ENCODE peak calls at places on chromosomes 7 and 10, in five cellular contexts. One of them, this sample, is unnamed. For H3K4me1, the result is how much of the 10 kb centered on the place peaks cover.

GRCh38 chr10:95026461-95026860 is 42.8 kb downstream of the CYP2C8 start:
- DNase-seq in CD8-positive, alpha-beta memory T cell: no peak
- DNase-seq in neural progenitor cell: no peak
- DNase-seq in tibial nerve: no peak
- DNase-seq in CD4-positive, CD25-positive, alpha-beta regulatory T cell: no peak
- DNase-seq in this sample: no peak

GRCh38 chr10:110985497-110986270 is 66.3 kb downstream of the SHOC2 start:
- DNase-seq in CD8-positive, alpha-beta memory T cell: no peak
- DNase-seq in neural progenitor cell: no peak
- DNase-seq in tibial nerve: no peak
- DNase-seq in CD4-positive, CD25-positive, alpha-beta regulatory T cell: no peak
- DNase-seq in this sample: no peak

GRCh38 chr7:5574770-5575269 is 151.2 kb upstream of the TNRC18 start:
- DNase-seq in CD8-positive, alpha-beta memory T cell: no peak
- DNase-seq in neural progenitor cell: peak
- DNase-seq in tibial nerve: no peak
- DNase-seq in CD4-positive, CD25-positive, alpha-beta regulatory T cell: no peak
- DNase-seq in this sample: no peak

GRCh38 chr10:76036410-76036940 is 605.1 kb downstream of the LRMDA start:
- DNase-seq in CD8-positive, alpha-beta memory T cell: no peak
- DNase-seq in neural progenitor cell: peak
- DNase-seq in tibial nerve: peak
- DNase-seq in CD4-positive, CD25-positive, alpha-beta regulatory T cell: peak
- DNase-seq in this sample: no peak

GRCh38 chr7:46754135-46754730 is 827.7 kb downstream of the TNS3 start:
- DNase-seq in CD8-positive, alpha-beta memory T cell: no peak
- DNase-seq in neural progenitor cell: no peak
- DNase-seq in tibial nerve: no peak
- DNase-seq in CD4-positive, CD25-positive, alpha-beta regulatory T cell: no peak
- DNase-seq in this sample: no peak

GRCh38 chr10:97542169-97543024 is 30.2 kb upstream of the ANKRD2 start:
- DNase-seq in CD8-positive, alpha-beta memory T cell: no peak
- DNase-seq in neural progenitor cell: peak
- DNase-seq in tibial nerve: peak
- DNase-seq in CD4-positive, CD25-positive, alpha-beta regulatory T cell: no peak
- DNase-seq in this sample: no peak

GRCh38 chr10:54837479-54837878 is 36.4 kb upstream of the PCDH15 start:
- DNase-seq in CD8-positive, alpha-beta memory T cell: no peak
- DNase-seq in neural progenitor cell: no peak
- DNase-seq in tibial nerve: no peak
- DNase-seq in CD4-positive, CD25-positive, alpha-beta regulatory T cell: no peak
- DNase-seq in this sample: no peak

GRCh38 chr7:45417268-45417667 is 156.9 kb upstream of the ADCY1 start:
- DNase-seq in CD8-positive, alpha-beta memory T cell: no peak
- DNase-seq in neural progenitor cell: no peak
- DNase-seq in tibial nerve: no peak
- DNase-seq in CD4-positive, CD25-positive, alpha-beta regulatory T cell: no peak
- DNase-seq in this sample: no peak

GRCh38 chr7:84196007-84196551 is 1.5 kb upstream of the SEMA3A start:
- DNase-seq in CD8-positive, alpha-beta memory T cell: no peak
- DNase-seq in neural progenitor cell: peak
- DNase-seq in tibial nerve: no peak
- DNase-seq in CD4-positive, CD25-positive, alpha-beta regulatory T cell: peak
- DNase-seq in this sample: no peak

GRCh38 chr7:5667391-5667790 is 114.1 kb downstream of the RNF216 start:
- DNase-seq in CD8-positive, alpha-beta memory T cell: no peak
- DNase-seq in neural progenitor cell: no peak
- DNase-seq in tibial nerve: no peak
- DNase-seq in CD4-positive, CD25-positive, alpha-beta regulatory T cell: no peak
- DNase-seq in this sample: no peak

GRCh38 chr10:369441-370221 is 234.4 kb downstream of the ZMYND11 start:
- DNase-seq in CD8-positive, alpha-beta memory T cell: no peak
- DNase-seq in neural progenitor cell: no peak
- DNase-seq in tibial nerve: no peak
- DNase-seq in CD4-positive, CD25-positive, alpha-beta regulatory T cell: no peak
- DNase-seq in this sample: no peak

GRCh38 chr7:81190997-81191747 is 272.3 kb upstream of the SEMA3C start:
- DNase-seq in CD8-positive, alpha-beta memory T cell: no peak
- DNase-seq in neural progenitor cell: no peak
- DNase-seq in tibial nerve: no peak
- DNase-seq in CD4-positive, CD25-positive, alpha-beta regulatory T cell: no peak
- DNase-seq in this sample: no peak

GRCh38 chr7:148664319-148664718 is 34.4 kb upstream of the CUL1 start:
- DNase-seq in CD8-positive, alpha-beta memory T cell: no peak
- DNase-seq in neural progenitor cell: no peak
- DNase-seq in tibial nerve: peak
- DNase-seq in CD4-positive, CD25-positive, alpha-beta regulatory T cell: no peak
- DNase-seq in this sample: no peak

GRCh38 chr10:118543714-118544400 is 51.6 kb downstream of the PRLHR start:
- DNase-seq in CD8-positive, alpha-beta memory T cell: no peak
- DNase-seq in neural progenitor cell: peak
- DNase-seq in tibial nerve: no peak
- DNase-seq in CD4-positive, CD25-positive, alpha-beta regulatory T cell: peak
- DNase-seq in this sample: peak

GRCh38 chr10:132232553-132232949 is 45.8 kb downstream of the DPYSL4 start:
- DNase-seq in CD8-positive, alpha-beta memory T cell: no peak
- DNase-seq in neural progenitor cell: no peak
- DNase-seq in tibial nerve: peak
- DNase-seq in CD4-positive, CD25-positive, alpha-beta regulatory T cell: no peak
- DNase-seq in this sample: no peak

GRCh38 chr10:63699785-63700184 is 178.6 kb downstream of the REEP3 start:
- DNase-seq in CD8-positive, alpha-beta memory T cell: no peak
- DNase-seq in neural progenitor cell: no peak
- DNase-seq in tibial nerve: peak
- DNase-seq in CD4-positive, CD25-positive, alpha-beta regulatory T cell: no peak
- DNase-seq in this sample: no peak

GRCh38 chr10:74585231-74586087 is 240.9 kb upstream of the KAT6B start:
- DNase-seq in CD8-positive, alpha-beta memory T cell: peak
- DNase-seq in neural progenitor cell: peak
- DNase-seq in tibial nerve: no peak
- DNase-seq in CD4-positive, CD25-positive, alpha-beta regulatory T cell: peak
- DNase-seq in this sample: peak

GRCh38 chr7:151088856-151089699 is 2.8 kb downstream of the AGAP3 start:
- DNase-seq in CD8-positive, alpha-beta memory T cell: no peak
- DNase-seq in neural progenitor cell: peak
- DNase-seq in tibial nerve: peak
- DNase-seq in CD4-positive, CD25-positive, alpha-beta regulatory T cell: no peak
- DNase-seq in this sample: no peak

GRCh38 chr7:468681-469590 is 50.7 kb downstream of the PDGFA start:
- DNase-seq in CD8-positive, alpha-beta memory T cell: no peak
- DNase-seq in neural progenitor cell: no peak
- DNase-seq in tibial nerve: no peak
- DNase-seq in CD4-positive, CD25-positive, alpha-beta regulatory T cell: no peak
- DNase-seq in this sample: no peak

GRCh38 chr7:27169658-27170493 is 4.2 kb downstream of the HOXA10 start:
- DNase-seq in CD8-positive, alpha-beta memory T cell: no peak
- DNase-seq in neural progenitor cell: peak
- DNase-seq in tibial nerve: no peak
- DNase-seq in CD4-positive, CD25-positive, alpha-beta regulatory T cell: no peak
- DNase-seq in this sample: no peak

GRCh38 chr10:125155101-125155500 is 5.3 kb downstream of the CTBP2 start:
- DNase-seq in CD8-positive, alpha-beta memory T cell: no peak
- DNase-seq in neural progenitor cell: peak
- DNase-seq in tibial nerve: no peak
- DNase-seq in CD4-positive, CD25-positive, alpha-beta regulatory T cell: no peak
- DNase-seq in this sample: no peak

GRCh38 chr7:127383123-127383835 is 9.2 kb downstream of the ZNF800 start:
- DNase-seq in CD8-positive, alpha-beta memory T cell: no peak
- DNase-seq in neural progenitor cell: no peak
- DNase-seq in tibial nerve: no peak
- DNase-seq in CD4-positive, CD25-positive, alpha-beta regulatory T cell: no peak
- DNase-seq in this sample: no peak

GRCh38 chr7:27908534-27909165 is 168.7 kb downstream of the TAX1BP1 start:
- DNase-seq in CD8-positive, alpha-beta memory T cell: no peak
- DNase-seq in neural progenitor cell: no peak
- DNase-seq in tibial nerve: no peak
- DNase-seq in CD4-positive, CD25-positive, alpha-beta regulatory T cell: no peak
- DNase-seq in this sample: no peak

GRCh38 chr7:154855366-154855765 is 147.6 kb downstream of the PAXIP1 start:
- DNase-seq in CD8-positive, alpha-beta memory T cell: no peak
- DNase-seq in neural progenitor cell: no peak
- DNase-seq in tibial nerve: no peak
- DNase-seq in CD4-positive, CD25-positive, alpha-beta regulatory T cell: no peak
- DNase-seq in this sample: no peak

GRCh38 chr7:100721505-100721812 is 1.2 kb downstream of the EPO start:
- DNase-seq in CD8-positive, alpha-beta memory T cell: no peak
- DNase-seq in neural progenitor cell: no peak
- DNase-seq in tibial nerve: no peak
- DNase-seq in CD4-positive, CD25-positive, alpha-beta regulatory T cell: no peak
- DNase-seq in this sample: no peak

GRCh38 chr10:10794056-10794455 is 223.6 kb upstream of the CELF2 start:
- DNase-seq in CD8-positive, alpha-beta memory T cell: no peak
- DNase-seq in neural progenitor cell: no peak
- DNase-seq in tibial nerve: no peak
- DNase-seq in CD4-positive, CD25-positive, alpha-beta regulatory T cell: no peak
- DNase-seq in this sample: no peak
- H3K4me1 ChIP-seq in CD8-positive, alpha-beta memory T cell: under half
- H3K4me1 ChIP-seq in neural progenitor cell: under half
- H3K4me1 ChIP-seq in tibial nerve: under half
- H3K4me1 ChIP-seq in CD4-positive, CD25-positive, alpha-beta regulatory T cell: under half
- H3K4me1 ChIP-seq in this sample: under half

GRCh38 chr10:43904301-43904700 is 255.6 kb upstream of the ZNF32 start:
- DNase-seq in CD8-positive, alpha-beta memory T cell: no peak
- DNase-seq in neural progenitor cell: no peak
- DNase-seq in tibial nerve: no peak
- DNase-seq in CD4-positive, CD25-positive, alpha-beta regulatory T cell: no peak
- DNase-seq in this sample: no peak

GRCh38 chr10:43904831-43905230 is 256.1 kb upstream of the ZNF32 start:
- DNase-seq in CD8-positive, alpha-beta memory T cell: no peak
- DNase-seq in neural progenitor cell: no peak
- DNase-seq in tibial nerve: no peak
- DNase-seq in CD4-positive, CD25-positive, alpha-beta regulatory T cell: no peak
- DNase-seq in this sample: no peak

GRCh38 chr10:43901744-43902504 is 253.2 kb upstream of the ZNF32 start:
- DNase-seq in CD8-positive, alpha-beta memory T cell: no peak
- DNase-seq in neural progenitor cell: no peak
- DNase-seq in tibial nerve: no peak
- DNase-seq in CD4-positive, CD25-positive, alpha-beta regulatory T cell: no peak
- DNase-seq in this sample: no peak

GRCh38 chr10:43902842-43903241 is 254.2 kb upstream of the ZNF32 start:
- DNase-seq in CD8-positive, alpha-beta memory T cell: no peak
- DNase-seq in neural progenitor cell: no peak
- DNase-seq in tibial nerve: no peak
- DNase-seq in CD4-positive, CD25-positive, alpha-beta regulatory T cell: no peak
- DNase-seq in this sample: no peak

GRCh38 chr10:43903451-43903850 is 254.8 kb upstream of the ZNF32 start:
- DNase-seq in CD8-positive, alpha-beta memory T cell: no peak
- DNase-seq in neural progenitor cell: no peak
- DNase-seq in tibial nerve: no peak
- DNase-seq in CD4-positive, CD25-positive, alpha-beta regulatory T cell: no peak
- DNase-seq in this sample: no peak
- H3K27ac ChIP-seq in CD8-positive, alpha-beta memory T cell: no peak
- H3K27ac ChIP-seq in neural progenitor cell: no peak
- H3K27ac ChIP-seq in tibial nerve: no peak
- H3K27ac ChIP-seq in CD4-positive, CD25-positive, alpha-beta regulatory T cell: no peak
- H3K27ac ChIP-seq in this sample: no peak

GRCh38 chr10:112528235-112528634 is 81.2 kb downstream of the VTI1A start:
- DNase-seq in CD8-positive, alpha-beta memory T cell: no peak
- DNase-seq in neural progenitor cell: no peak
- DNase-seq in tibial nerve: no peak
- DNase-seq in CD4-positive, CD25-positive, alpha-beta regulatory T cell: no peak
- DNase-seq in this sample: no peak
- H3K4me1 ChIP-seq in CD8-positive, alpha-beta memory T cell: under half
- H3K4me1 ChIP-seq in neural progenitor cell: half or more
- H3K4me1 ChIP-seq in tibial nerve: under half
- H3K4me1 ChIP-seq in CD4-positive, CD25-positive, alpha-beta regulatory T cell: under half
- H3K4me1 ChIP-seq in this sample: under half

GRCh38 chr7:129877146-129877792 is 75.5 kb downstream of the UBE2H start:
- DNase-seq in CD8-positive, alpha-beta memory T cell: no peak
- DNase-seq in neural progenitor cell: no peak
- DNase-seq in tibial nerve: no peak
- DNase-seq in CD4-positive, CD25-positive, alpha-beta regulatory T cell: no peak
- DNase-seq in this sample: no peak
- H3K27ac ChIP-seq in CD8-positive, alpha-beta memory T cell: no peak
- H3K27ac ChIP-seq in neural progenitor cell: no peak
- H3K27ac ChIP-seq in tibial nerve: peak
- H3K27ac ChIP-seq in CD4-positive, CD25-positive, alpha-beta regulatory T cell: no peak
- H3K27ac ChIP-seq in this sample: no peak

GRCh38 chr7:36275735-36276284 is 113.9 kb upstream of the ANLN start:
- DNase-seq in CD8-positive, alpha-beta memory T cell: no peak
- DNase-seq in neural progenitor cell: no peak
- DNase-seq in tibial nerve: no peak
- DNase-seq in CD4-positive, CD25-positive, alpha-beta regulatory T cell: no peak
- DNase-seq in this sample: no peak
- H3K4me1 ChIP-seq in CD8-positive, alpha-beta memory T cell: under half
- H3K4me1 ChIP-seq in neural progenitor cell: under half
- H3K4me1 ChIP-seq in tibial nerve: under half
- H3K4me1 ChIP-seq in CD4-positive, CD25-positive, alpha-beta regulatory T cell: under half
- H3K4me1 ChIP-seq in this sample: under half

GRCh38 chr10:101007099-101007711 is 7.6 kb downstream of the LZTS2 start:
- DNase-seq in CD8-positive, alpha-beta memory T cell: no peak
- DNase-seq in neural progenitor cell: no peak
- DNase-seq in tibial nerve: no peak
- DNase-seq in CD4-positive, CD25-positive, alpha-beta regulatory T cell: no peak
- DNase-seq in this sample: no peak
- H3K27ac ChIP-seq in CD8-positive, alpha-beta memory T cell: no peak
- H3K27ac ChIP-seq in neural progenitor cell: peak
- H3K27ac ChIP-seq in tibial nerve: peak
- H3K27ac ChIP-seq in CD4-positive, CD25-positive, alpha-beta regulatory T cell: no peak
- H3K27ac ChIP-seq in this sample: no peak

DNA sequence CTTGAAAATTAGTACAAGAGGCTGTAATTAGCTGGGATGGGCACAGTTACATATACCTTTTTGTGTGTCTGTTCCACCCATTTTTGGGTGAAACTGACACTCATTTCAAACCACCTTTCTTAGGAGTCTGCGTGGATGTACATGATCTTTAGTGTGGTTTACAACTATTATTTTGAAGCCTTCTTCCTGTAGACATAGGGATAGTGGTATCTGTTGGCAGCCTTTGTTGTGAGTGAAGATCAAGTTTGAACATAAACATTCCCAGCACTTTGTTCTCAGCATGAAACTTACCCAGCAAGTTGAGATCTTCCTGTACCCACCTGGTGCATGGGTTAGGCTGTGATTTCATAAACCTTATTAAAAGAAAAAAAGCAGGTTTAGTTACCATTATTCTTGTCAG is 2.0 kb downstream of the BAG3 start:
- DNase-seq in CD8-positive, alpha-beta memory T cell: no peak
- DNase-seq in neural progenitor cell: no peak
- DNase-seq in tibial nerve: no peak
- DNase-seq in CD4-positive, CD25-positive, alpha-beta regulatory T cell: peak
- DNase-seq in this sample: no peak
- H3K4me1 ChIP-seq in CD8-positive, alpha-beta memory T cell: half or more
- H3K4me1 ChIP-seq in neural progenitor cell: under half
- H3K4me1 ChIP-seq in tibial nerve: under half
- H3K4me1 ChIP-seq in CD4-positive, CD25-positive, alpha-beta regulatory T cell: under half
- H3K4me1 ChIP-seq in this sample: under half